ENCODE peak calls at places on chromosome 1, in four cellular contexts. H is left ventricle myocardium inferior, Q is aorta, N is mesendoderm. K is an unnamed sample. For H3K4me1, the result is how much of the 10 kb centered on the place peaks cover.

GRCh38 chr1:162235261-162235780 is 141.3 kb downstream of the SPATA46 start:
- DNase-seq in H (no peak), Q (no peak), N (no peak), K (no peak)

GRCh38 chr1:15833069-15833679 is 14.3 kb upstream of the SPEN start:
- DNase-seq in H (peak), Q (peak), N (no peak), K (peak)

GRCh38 chr1:161427733-161428516 is 60.2 kb upstream of the CFAP126 start:
- DNase-seq in H (no peak), Q (no peak), N (peak), K (no peak)

GRCh38 chr1:156814571-156815260 is 1.9 kb downstream of the SH2D2A start:
- DNase-seq in H (no peak), Q (no peak), N (no peak), K (no peak)

GRCh38 chr1:70204578-70204977 is 801 bp downstream of the LRRC40 start:
- DNase-seq in H (no peak), Q (no peak), N (peak), K (no peak)

GRCh38 chr1:226569879-226570547 is 21.4 kb downstream of the STUM start:
- DNase-seq in H (no peak), Q (no peak), N (peak), K (no peak)

GRCh38 chr1:33126411-33127000 is 45.6 kb downstream of the AZIN2 start:
- DNase-seq in H (no peak), Q (no peak), N (no peak), K (no peak)

GRCh38 chr1:62436039-62436465 is 797 bp upstream of the USP1 start:
- DNase-seq in H (peak), Q (peak), N (no peak), K (no peak)

GRCh38 chr1:61320575-61320974 is 238.2 kb downstream of the NFIA start:
- DNase-seq in H (no peak), Q (no peak), N (peak), K (no peak)

GRCh38 chr1:94258873-94259331 is 21.5 kb upstream of the ARHGAP29 start:
- DNase-seq in H (no peak), Q (peak), N (no peak), K (peak)

GRCh38 chr1:16017461-16018303 is at the start of gene HSPB7:
- DNase-seq in H (peak), Q (peak), N (peak), K (no peak)

GRCh38 chr1:214581785-214582184 is 21.2 kb upstream of the CENPF start:
- DNase-seq in H (no peak), Q (no peak), N (peak), K (peak)

GRCh38 chr1:83900530-83900929 is 98.4 kb downstream of the TTLL7 start:
- DNase-seq in H (no peak), Q (no peak), N (no peak), K (no peak)

GRCh38 chr1:175157200-175157599 is 35.4 kb downstream of the KIAA0040 start:
- DNase-seq in H (no peak), Q (no peak), N (no peak), K (no peak)

GRCh38 chr1:203442821-203443220 is 32.8 kb upstream of the PRELP start:
- DNase-seq in H (no peak), Q (peak), N (no peak), K (no peak)

GRCh38 chr1:175683491-175684175 is 59.8 kb downstream of the TNR start:
- DNase-seq in H (no peak), Q (no peak), N (no peak), K (no peak)

GRCh38 chr1:38444770-38445442 is 398.3 kb upstream of the POU3F1 start:
- DNase-seq in H (no peak), Q (no peak), N (no peak), K (no peak)

GRCh38 chr1:187551061-187551460 is 722.3 kb downstream of the PLA2G4A start:
- DNase-seq in H (no peak), Q (peak), N (peak), K (no peak)

DNA sequence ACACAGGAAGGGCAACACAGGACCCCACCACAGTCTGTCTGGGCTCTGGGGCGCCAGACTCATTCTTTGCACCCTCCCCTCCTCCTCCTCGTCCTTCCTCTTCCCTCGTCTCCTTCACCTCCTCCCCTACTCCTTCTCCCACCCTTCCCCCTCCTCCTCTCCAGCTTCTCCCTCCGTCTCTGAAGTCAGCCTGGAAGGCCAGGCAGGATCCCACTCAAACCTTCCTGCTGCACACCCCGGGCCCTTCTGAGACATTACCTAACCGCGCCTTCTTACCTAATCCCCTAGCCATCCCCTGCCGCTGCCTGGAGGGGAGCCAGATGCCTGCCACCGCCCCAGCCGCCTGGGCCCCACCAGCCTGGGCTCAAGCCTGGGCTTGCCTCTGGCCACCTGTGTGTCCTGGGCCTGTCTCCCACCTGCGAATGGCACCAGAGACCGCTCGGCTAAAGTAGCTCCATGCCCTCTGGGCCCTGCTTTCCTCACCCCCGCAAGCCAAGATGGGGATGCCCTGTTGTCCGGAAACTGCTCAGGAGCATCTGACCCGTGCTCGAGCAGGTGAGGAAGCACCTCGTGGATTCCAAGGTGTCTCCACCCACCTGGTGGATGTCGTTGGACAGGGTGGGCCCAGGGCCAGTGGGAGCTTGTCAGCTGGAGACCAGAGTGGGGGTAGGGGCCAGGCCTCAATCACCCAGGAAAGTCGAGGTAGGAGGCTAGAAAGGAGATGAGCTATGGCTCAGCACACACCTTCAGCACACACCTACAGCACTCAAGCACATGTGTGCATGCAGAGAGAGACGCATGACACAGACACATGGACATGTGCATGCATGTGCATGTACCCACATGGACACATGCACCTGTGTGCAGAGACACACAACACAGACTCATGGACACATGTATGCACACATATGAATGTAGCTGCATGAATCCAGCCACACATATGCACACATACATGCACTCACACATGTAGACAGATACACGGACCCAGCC is 31.9 kb downstream of the WNT9A start:
- DNase-seq in H (no peak), Q (no peak), N (peak), K (peak)
- H3K4me1 ChIP-seq in H (under half), Q (under half), N (under half), K (under half)

GRCh38 chr1:92439291-92439690 is 47.4 kb downstream of the GFI1 start:
- DNase-seq in H (no peak), Q (no peak), N (no peak), K (no peak)
- H3K4me1 ChIP-seq in H (under half), Q (under half), N (under half), K (under half)

GRCh38 chr1:56513095-56513494 is 66.3 kb downstream of the PLPP3 start:
- DNase-seq in H (no peak), Q (no peak), N (peak), K (no peak)
- H3K4me1 ChIP-seq in H (half or more), Q (under half), N (under half), K (under half)

DNA sequence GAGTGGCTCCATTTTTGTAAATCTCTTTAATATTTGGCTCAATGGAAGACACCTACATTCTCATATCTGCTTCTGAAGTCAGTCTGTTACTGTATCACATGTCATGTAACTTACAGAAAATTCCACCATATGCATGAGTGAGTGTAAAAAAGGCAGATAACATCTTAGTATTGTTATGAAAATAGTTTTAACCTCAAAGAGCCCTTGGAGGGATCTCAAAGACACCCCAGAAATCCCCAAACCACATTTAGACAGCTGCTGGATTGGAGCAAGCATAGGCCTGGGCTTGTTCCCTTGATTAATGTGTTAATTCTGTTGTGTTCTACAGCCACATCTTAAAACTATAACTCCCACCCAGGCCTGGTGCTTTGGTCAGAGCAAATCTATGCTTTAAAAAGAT is 16.9 kb downstream of the MACO1 start:
- DNase-seq in H (no peak), Q (no peak), N (no peak), K (no peak)
- H3K4me1 ChIP-seq in H (under half), Q (under half), N (under half), K (under half)

DNA sequence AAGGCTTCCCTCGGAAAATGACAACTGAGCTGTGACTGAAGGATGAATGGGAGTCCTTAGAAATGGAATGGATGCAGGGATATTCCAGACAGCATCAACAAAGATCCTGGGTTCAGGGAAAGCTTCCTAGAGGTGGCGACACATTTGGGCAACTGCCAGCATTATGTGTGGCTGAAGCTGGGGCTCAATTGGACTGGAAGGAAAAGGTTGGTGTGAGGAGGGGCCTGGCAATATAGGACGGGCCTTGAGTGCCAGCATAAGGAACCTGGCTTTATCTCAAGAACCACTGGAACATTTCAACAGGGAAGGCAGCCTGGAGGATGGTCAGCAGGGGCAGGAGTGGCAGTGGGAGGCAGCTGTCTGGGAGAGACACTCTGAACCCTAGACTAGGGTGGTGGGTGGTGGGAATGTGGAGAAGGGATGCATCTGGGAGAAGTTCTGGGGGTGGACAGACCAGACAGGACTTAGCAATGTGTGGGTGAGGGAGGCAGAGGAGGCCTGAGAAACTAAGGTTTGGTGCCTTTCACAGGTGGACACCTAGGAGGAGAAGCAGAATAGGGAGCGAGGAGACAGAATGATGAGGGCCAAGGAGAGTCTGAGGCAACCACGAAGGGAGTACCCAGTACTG is 3.5 kb downstream of the SH3BGRL3 start:
- DNase-seq in H (no peak), Q (no peak), N (no peak), K (no peak)
- H3K4me1 ChIP-seq in H (half or more), Q (under half), N (under half), K (under half)

K was measured in RWPE2.